ENCODE peak calls at places on chromosomes 5 and 9, in nine cellular contexts. One of them, this sample, is unnamed.

GRCh38 chr5:131637694-131638093 is 2.7 kb upstream of the RAPGEF6 start:
- DNase-seq in PC-3: no peak
- DNase-seq in endothelial cell of umbilical vein: no peak
- DNase-seq in SK-N-SH: no peak
- DNase-seq in vagina: no peak
- DNase-seq in K562: peak; percentile 75
- DNase-seq in foreskin keratinocyte: no peak
- DNase-seq in RWPE1: no peak
- DNase-seq in stomach: no peak
- DNase-seq in this sample: no peak

GRCh38 chr5:150256416-150257064 is 33.0 kb downstream of the CAMK2A start:
- DNase-seq in stomach: no peak
- DNase-seq in SK-N-SH: peak; percentile 65
- DNase-seq in K562: peak; percentile 28
- DNase-seq in RWPE1: no peak
- DNase-seq in PC-3: no peak
- DNase-seq in endothelial cell of umbilical vein: no peak
- DNase-seq in foreskin keratinocyte: no peak
- DNase-seq in vagina: no peak
- DNase-seq in this sample: no peak

GRCh38 chr5:55714339-55714738 is 2.2 kb upstream of the SLC38A9 start:
- DNase-seq in stomach: no peak
- DNase-seq in RWPE1: no peak
- DNase-seq in endothelial cell of umbilical vein: no peak
- DNase-seq in foreskin keratinocyte: no peak
- DNase-seq in K562: no peak
- DNase-seq in PC-3: no peak
- DNase-seq in vagina: no peak
- DNase-seq in SK-N-SH: no peak
- DNase-seq in this sample: no peak

GRCh38 chr9:120439147-120439546 is 140.8 kb downstream of the CDK5RAP2 start:
- DNase-seq in K562: peak; percentile 29
- DNase-seq in vagina: no peak
- DNase-seq in foreskin keratinocyte: peak; percentile 8
- DNase-seq in PC-3: peak; percentile 37
- DNase-seq in endothelial cell of umbilical vein: no peak
- DNase-seq in SK-N-SH: peak; percentile 32
- DNase-seq in stomach: no peak
- DNase-seq in RWPE1: peak; percentile 57
- DNase-seq in this sample: no peak

GRCh38 chr5:126300293-126300692 is 122.9 kb upstream of the GRAMD2B start:
- DNase-seq in SK-N-SH: no peak
- DNase-seq in RWPE1: no peak
- DNase-seq in foreskin keratinocyte: no peak
- DNase-seq in endothelial cell of umbilical vein: no peak
- DNase-seq in stomach: no peak
- DNase-seq in vagina: no peak
- DNase-seq in PC-3: no peak
- DNase-seq in K562: no peak
- DNase-seq in this sample: no peak

GRCh38 chr5:130529716-130530485 is 625.6 kb downstream of the CHSY3 start:
- DNase-seq in RWPE1: peak; percentile 84
- DNase-seq in foreskin keratinocyte: peak; percentile 100
- DNase-seq in PC-3: no peak
- DNase-seq in K562: no peak
- DNase-seq in endothelial cell of umbilical vein: no peak
- DNase-seq in vagina: no peak
- DNase-seq in stomach: no peak
- DNase-seq in SK-N-SH: no peak
- DNase-seq in this sample: no peak

GRCh38 chr5:96026334-96027065 is 64.8 kb upstream of the ELL2 start:
- DNase-seq in RWPE1: peak; percentile 70
- DNase-seq in endothelial cell of umbilical vein: no peak
- DNase-seq in foreskin keratinocyte: peak; percentile 91
- DNase-seq in stomach: no peak
- DNase-seq in K562: no peak
- DNase-seq in SK-N-SH: no peak
- DNase-seq in vagina: no peak
- DNase-seq in PC-3: peak; percentile 82
- DNase-seq in this sample: no peak

GRCh38 chr5:148725675-148726074 is 71.3 kb upstream of the HTR4 start:
- DNase-seq in endothelial cell of umbilical vein: no peak
- DNase-seq in RWPE1: no peak
- DNase-seq in vagina: no peak
- DNase-seq in stomach: no peak
- DNase-seq in K562: no peak
- DNase-seq in foreskin keratinocyte: no peak
- DNase-seq in PC-3: no peak
- DNase-seq in SK-N-SH: no peak
- DNase-seq in this sample: no peak

GRCh38 chr9:90344013-90344412 is 298.6 kb downstream of the DIRAS2 start:
- DNase-seq in foreskin keratinocyte: peak; percentile 98
- DNase-seq in endothelial cell of umbilical vein: no peak
- DNase-seq in PC-3: no peak
- DNase-seq in SK-N-SH: no peak
- DNase-seq in vagina: no peak
- DNase-seq in stomach: no peak
- DNase-seq in K562: no peak
- DNase-seq in RWPE1: peak; percentile 74
- DNase-seq in this sample: no peak

GRCh38 chr5:29794146-29794787 is 1399.2 kb upstream of the CDH6 start:
- DNase-seq in vagina: no peak
- DNase-seq in PC-3: no peak
- DNase-seq in K562: no peak
- DNase-seq in stomach: no peak
- DNase-seq in SK-N-SH: no peak
- DNase-seq in endothelial cell of umbilical vein: no peak
- DNase-seq in RWPE1: no peak
- DNase-seq in foreskin keratinocyte: no peak
- DNase-seq in this sample: no peak

GRCh38 chr9:22244141-22245011 is 202.2 kb upstream of the DMRTA1 start:
- DNase-seq in PC-3: peak; percentile 73
- DNase-seq in SK-N-SH: no peak
- DNase-seq in RWPE1: peak; percentile 47
- DNase-seq in stomach: peak; percentile 40
- DNase-seq in endothelial cell of umbilical vein: peak; percentile 47
- DNase-seq in vagina: no peak
- DNase-seq in K562: no peak
- DNase-seq in foreskin keratinocyte: peak; percentile 58
- DNase-seq in this sample: no peak

GRCh38 chr5:133746834-133747233 is 134.5 kb upstream of the FSTL4 start:
- DNase-seq in endothelial cell of umbilical vein: no peak
- DNase-seq in PC-3: no peak
- DNase-seq in K562: peak; percentile 28
- DNase-seq in foreskin keratinocyte: no peak
- DNase-seq in SK-N-SH: peak; percentile 41
- DNase-seq in vagina: no peak
- DNase-seq in stomach: no peak
- DNase-seq in RWPE1: no peak
- DNase-seq in this sample: no peak

GRCh38 chr5:138369706-138370105 is 17.2 kb downstream of the KDM3B start:
- DNase-seq in K562: no peak
- DNase-seq in SK-N-SH: no peak
- DNase-seq in RWPE1: no peak
- DNase-seq in PC-3: no peak
- DNase-seq in foreskin keratinocyte: no peak
- DNase-seq in vagina: no peak
- DNase-seq in stomach: no peak
- DNase-seq in endothelial cell of umbilical vein: peak; percentile 20
- DNase-seq in this sample: no peak

GRCh38 chr9:123111427-123111826 is 78.0 kb downstream of the GPR21 start:
- DNase-seq in vagina: no peak
- DNase-seq in stomach: peak; percentile 38
- DNase-seq in K562: no peak
- DNase-seq in RWPE1: no peak
- DNase-seq in PC-3: no peak
- DNase-seq in SK-N-SH: no peak
- DNase-seq in foreskin keratinocyte: no peak
- DNase-seq in endothelial cell of umbilical vein: peak; percentile 13
- DNase-seq in this sample: no peak

GRCh38 chr9:79955300-79955699 is 383.5 kb downstream of the TLE4 start:
- DNase-seq in SK-N-SH: no peak
- DNase-seq in stomach: no peak
- DNase-seq in PC-3: no peak
- DNase-seq in K562: no peak
- DNase-seq in endothelial cell of umbilical vein: no peak
- DNase-seq in RWPE1: no peak
- DNase-seq in vagina: no peak
- DNase-seq in foreskin keratinocyte: no peak
- DNase-seq in this sample: no peak

GRCh38 chr9:105332471-105332870 is 88.0 kb downstream of the SLC44A1 start:
- DNase-seq in RWPE1: no peak
- DNase-seq in stomach: no peak
- DNase-seq in SK-N-SH: no peak
- DNase-seq in endothelial cell of umbilical vein: no peak
- DNase-seq in vagina: no peak
- DNase-seq in K562: no peak
- DNase-seq in foreskin keratinocyte: no peak
- DNase-seq in PC-3: no peak
- DNase-seq in this sample: no peak

DNA sequence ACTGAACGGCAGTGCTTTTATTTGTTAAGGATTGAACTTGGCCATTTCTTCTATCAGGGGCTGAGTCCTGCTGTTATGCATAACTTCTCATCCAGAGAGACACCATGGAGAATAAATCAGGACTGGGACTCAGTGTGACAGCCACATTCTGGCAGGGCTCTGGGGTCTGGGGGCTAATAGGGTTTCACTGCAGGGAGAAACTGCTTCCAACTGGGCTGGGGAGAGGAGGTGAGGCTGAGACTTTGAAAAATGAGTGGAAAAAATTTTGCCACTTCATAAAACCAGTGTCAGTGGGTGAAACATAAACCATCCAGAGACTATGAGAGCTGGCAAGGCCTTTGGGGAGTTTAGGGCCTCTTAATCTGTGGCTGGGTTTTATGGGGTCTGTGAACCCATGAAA is 95.6 kb upstream of the ALDH1B1 start:
- DNase-seq in SK-N-SH: no peak
- DNase-seq in endothelial cell of umbilical vein: no peak
- DNase-seq in stomach: no peak
- DNase-seq in K562: no peak
- DNase-seq in vagina: no peak
- DNase-seq in RWPE1: no peak
- DNase-seq in foreskin keratinocyte: no peak
- DNase-seq in PC-3: no peak
- DNase-seq in this sample: no peak
- H3K27ac ChIP-seq in SK-N-SH: no peak overlapping the region
- H3K27ac ChIP-seq in endothelial cell of umbilical vein: no peak overlapping the region
- H3K27ac ChIP-seq in stomach: no peak overlapping the region
- H3K27ac ChIP-seq in K562: no peak overlapping the region
- H3K27ac ChIP-seq in vagina: no peak overlapping the region
- H3K27ac ChIP-seq in RWPE1: no peak overlapping the region
- H3K27ac ChIP-seq in foreskin keratinocyte: no peak overlapping the region
- H3K27ac ChIP-seq in PC-3: no peak overlapping the region
- H3K27ac ChIP-seq in this sample: no peak overlapping the region

GRCh38 chr9:96040591-96041461 is 165.3 kb downstream of the ERCC6L2 start:
- DNase-seq in endothelial cell of umbilical vein: no peak
- DNase-seq in stomach: peak; percentile 70
- DNase-seq in foreskin keratinocyte: no peak
- DNase-seq in SK-N-SH: no peak
- DNase-seq in vagina: no peak
- DNase-seq in K562: no peak
- DNase-seq in RWPE1: no peak
- DNase-seq in PC-3: peak; percentile 68
- DNase-seq in this sample: no peak
- H3K27ac ChIP-seq in endothelial cell of umbilical vein: no peak overlapping the region
- H3K27ac ChIP-seq in stomach: peak overlapping the region; percentile 52
- H3K27ac ChIP-seq in foreskin keratinocyte: no peak overlapping the region
- H3K27ac ChIP-seq in SK-N-SH: no peak overlapping the region
- H3K27ac ChIP-seq in vagina: peak overlapping the region; percentile 61
- H3K27ac ChIP-seq in K562: no peak overlapping the region
- H3K27ac ChIP-seq in RWPE1: no peak overlapping the region
- H3K27ac ChIP-seq in PC-3: no peak overlapping the region
- H3K27ac ChIP-seq in this sample: no peak overlapping the region

GRCh38 chr9:109556061-109556460 is 58.0 kb upstream of the PTPN3 start:
- DNase-seq in foreskin keratinocyte: peak; percentile 98
- DNase-seq in endothelial cell of umbilical vein: no peak
- DNase-seq in K562: no peak
- DNase-seq in SK-N-SH: no peak
- DNase-seq in stomach: no peak
- DNase-seq in vagina: no peak
- DNase-seq in RWPE1: peak; percentile 95
- DNase-seq in PC-3: peak; percentile 25
- DNase-seq in this sample: no peak
- H3K27ac ChIP-seq in foreskin keratinocyte: peak overlapping the region; percentile 3
- H3K27ac ChIP-seq in endothelial cell of umbilical vein: no peak overlapping the region
- H3K27ac ChIP-seq in K562: no peak overlapping the region
- H3K27ac ChIP-seq in SK-N-SH: no peak overlapping the region
- H3K27ac ChIP-seq in stomach: no peak overlapping the region
- H3K27ac ChIP-seq in vagina: no peak overlapping the region
- H3K27ac ChIP-seq in RWPE1: peak overlapping the region; percentile 80
- H3K27ac ChIP-seq in PC-3: no peak overlapping the region
- H3K27ac ChIP-seq in this sample: no peak overlapping the region

GRCh38 chr5:180850434-180851078 is 10.5 kb downstream of the ZFP62 start:
- DNase-seq in PC-3: no peak
- DNase-seq in K562: no peak
- DNase-seq in stomach: no peak
- DNase-seq in SK-N-SH: no peak
- DNase-seq in vagina: no peak
- DNase-seq in RWPE1: no peak
- DNase-seq in foreskin keratinocyte: no peak
- DNase-seq in endothelial cell of umbilical vein: no peak
- DNase-seq in this sample: no peak

GRCh38 chr5:180848265-180848664 is 12.8 kb downstream of the ZFP62 start:
- DNase-seq in K562: no peak
- DNase-seq in RWPE1: no peak
- DNase-seq in stomach: no peak
- DNase-seq in endothelial cell of umbilical vein: no peak
- DNase-seq in vagina: no peak
- DNase-seq in foreskin keratinocyte: no peak
- DNase-seq in PC-3: no peak
- DNase-seq in SK-N-SH: no peak
- DNase-seq in this sample: no peak

GRCh38 chr5:180848878-180849277 is 12.2 kb downstream of the ZFP62 start:
- DNase-seq in SK-N-SH: no peak
- DNase-seq in stomach: no peak
- DNase-seq in vagina: no peak
- DNase-seq in RWPE1: no peak
- DNase-seq in K562: no peak
- DNase-seq in foreskin keratinocyte: no peak
- DNase-seq in PC-3: no peak
- DNase-seq in endothelial cell of umbilical vein: no peak
- DNase-seq in this sample: no peak

GRCh38 chr5:180852510-180852909 is 8.6 kb downstream of the ZFP62 start:
- DNase-seq in RWPE1: no peak
- DNase-seq in foreskin keratinocyte: no peak
- DNase-seq in K562: no peak
- DNase-seq in vagina: no peak
- DNase-seq in stomach: no peak
- DNase-seq in SK-N-SH: no peak
- DNase-seq in endothelial cell of umbilical vein: peak; percentile 63
- DNase-seq in PC-3: peak; percentile 54
- DNase-seq in this sample: no peak

DNA sequence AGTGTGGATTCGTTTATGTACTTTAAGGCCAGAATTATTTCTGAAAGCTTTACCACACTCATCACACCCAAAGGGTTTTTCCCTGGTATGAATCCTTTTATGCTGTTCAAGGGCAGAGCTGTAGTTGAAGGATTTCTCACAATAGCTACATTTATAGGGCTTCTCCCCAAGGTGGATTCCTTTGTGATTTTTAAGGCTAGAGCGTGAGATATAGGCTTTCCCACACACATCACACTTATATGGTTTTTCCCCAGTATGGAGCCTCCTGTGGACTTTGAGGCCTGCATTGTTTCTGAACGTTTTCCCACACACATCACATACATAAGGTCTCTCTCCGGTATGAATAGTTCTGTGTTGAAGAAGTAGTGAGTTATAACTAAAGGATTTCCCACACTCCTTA is 11.2 kb downstream of the ZFP62 start:
- DNase-seq in SK-N-SH: no peak
- DNase-seq in stomach: no peak
- DNase-seq in vagina: no peak
- DNase-seq in PC-3: no peak
- DNase-seq in endothelial cell of umbilical vein: no peak
- DNase-seq in RWPE1: no peak
- DNase-seq in foreskin keratinocyte: no peak
- DNase-seq in K562: no peak
- DNase-seq in this sample: no peak
- H3K27ac ChIP-seq in SK-N-SH: no peak overlapping the region
- H3K27ac ChIP-seq in stomach: no peak overlapping the region
- H3K27ac ChIP-seq in vagina: no peak overlapping the region
- H3K27ac ChIP-seq in PC-3: no peak overlapping the region
- H3K27ac ChIP-seq in endothelial cell of umbilical vein: no peak overlapping the region
- H3K27ac ChIP-seq in RWPE1: no peak overlapping the region
- H3K27ac ChIP-seq in foreskin keratinocyte: no peak overlapping the region
- H3K27ac ChIP-seq in K562: no peak overlapping the region
- H3K27ac ChIP-seq in this sample: no peak overlapping the region